ENCODE peak calls at places on chromosomes 4 and X, in five cellular contexts. X is K562, S is IMR-90, L is H1, J is HepG2. R is an unnamed sample.

GRCh38 chr4:164224871-164225270 is 529.1 kb upstream of the SMIM31 start:
- DNase-seq in S (no peak), L (no peak), J (no peak), X (no peak), R (no peak)

GRCh38 chr4:139641218-139641617 is 24.4 kb upstream of the MGST2 start:
- DNase-seq in S (peak; percentile 71), X (no peak), L (no peak), J (peak; percentile 69), R (peak; percentile 47)

GRCh38 chr4:185357220-185357619 is 38.5 kb downstream of the LRP2BP start:
- DNase-seq in J (no peak), S (no peak), L (no peak), X (no peak), R (no peak)

GRCh38 chr4:52560844-52561280 is 98.2 kb downstream of the USP46 start:
- DNase-seq in J (no peak), S (peak; percentile 83), X (no peak), L (no peak), R (no peak)

GRCh38 chr4:148790691-148791090 is 348.5 kb upstream of the NR3C2 start:
- DNase-seq in J (no peak), L (no peak), X (no peak), S (peak; percentile 94), R (no peak)

GRCh38 chr4:186013404-186014186 is 55.4 kb upstream of the TLR3 start:
- DNase-seq in L (no peak), S (no peak), X (no peak), J (no peak), R (no peak)

GRCh38 chrX:45771114-45771513 is 570.4 kb upstream of the DIPK2B start:
- DNase-seq in L (no peak), S (peak; percentile 96), X (peak; percentile 6), J (peak; percentile 51), R (peak; percentile 59)

GRCh38 chr4:174553828-174554227 is 31.5 kb upstream of the HPGD start:
- DNase-seq in J (no peak), S (no peak), X (no peak), L (no peak), R (no peak)

GRCh38 chr4:134027931-134028330 is 173.7 kb downstream of the PABPC4L start:
- DNase-seq in L (no peak), S (peak; percentile 69), X (no peak), J (no peak), R (peak; percentile 34)

GRCh38 chr4:180296036-180296599 is 1947.1 kb upstream of the TENM3 start:
- DNase-seq in X (no peak), L (no peak), S (no peak), J (no peak), R (no peak)

GRCh38 chr4:88005086-88005485 is 2.3 kb upstream of the PKD2 start:
- DNase-seq in J (no peak), L (no peak), S (peak; percentile 31), X (no peak), R (no peak)

GRCh38 chr4:99315839-99316238 is 5.4 kb downstream of the ADH1B start:
- DNase-seq in L (no peak), X (no peak), S (no peak), J (no peak), R (no peak)

GRCh38 chr4:99763635-99764101 is 53.0 kb upstream of the DAPP1 start:
- DNase-seq in L (no peak), S (peak; percentile 89), X (no peak), J (no peak), R (peak; percentile 8)

GRCh38 chr4:8665406-8666360 is 73.1 kb downstream of the CPZ start:
- DNase-seq in L (no peak), J (no peak), X (no peak), S (peak; percentile 5), R (no peak)

GRCh38 chr4:6513678-6514077 is 41.3 kb upstream of the PPP2R2C start:
- DNase-seq in L (no peak), J (no peak), S (no peak), X (no peak), R (no peak)

GRCh38 chr4:23290656-23291055 is 597.9 kb downstream of the GBA3 start:
- DNase-seq in L (no peak), S (no peak), J (no peak), X (no peak), R (no peak)

GRCh38 chrX:119466970-119467369 is 1.3 kb upstream of the SLC25A5 start:
- DNase-seq in J (no peak), S (no peak), L (no peak), X (no peak), R (no peak)

GRCh38 chr4:73619351-73619750 is 885 bp downstream of the RASSF6 start:
- DNase-seq in L (no peak), X (no peak), S (no peak), J (no peak), R (no peak)

GRCh38 chr4:152476796-152477195 is 59.1 kb downstream of the FBXW7 start:
- DNase-seq in L (no peak), X (no peak), S (no peak), J (no peak), R (no peak)

GRCh38 chr4:41787931-41788330 is 39.4 kb upstream of the PHOX2B start:
- DNase-seq in L (no peak), J (no peak), S (no peak), X (no peak), R (no peak)

GRCh38 chrX:54358424-54359211 is 772 bp upstream of the WNK3 start:
- DNase-seq in L (peak; percentile 75), J (no peak), X (no peak), S (peak; percentile 41), R (no peak)

GRCh38 chrX:93538575-93538974 is 134.8 kb downstream of the NAP1L3 start:
- DNase-seq in J (no peak), X (peak; percentile 1), S (no peak), L (no peak), R (peak; percentile 0)

GRCh38 chr4:101205878-101206277 is 141.4 kb downstream of the PPP3CA start:
- DNase-seq in L (no peak), J (no peak), X (no peak), S (peak; percentile 63), R (no peak)

GRCh38 chrX:113548308-113549015 is 707.8 kb upstream of the AMOT start:
- DNase-seq in L (no peak), S (no peak), X (no peak), J (no peak), R (no peak)

GRCh38 chrX:24117288-24117687 is 32.2 kb upstream of the ZFX start:
- DNase-seq in L (no peak), X (no peak), S (peak; percentile 88), J (no peak), R (peak; percentile 42)

GRCh38 chr4:154399259-154399974 is 92.2 kb downstream of the DCHS2 start:
- DNase-seq in X (peak; percentile 31), J (peak; percentile 10), L (no peak), S (peak; percentile 8), R (peak; percentile 51)

GRCh38 chrX:72247206-72247944 is 8.5 kb upstream of the ERCC6L start:
- DNase-seq in J (peak; percentile 47), S (peak; percentile 27), L (no peak), X (no peak), R (no peak)

GRCh38 chrX:154348114-154348531 is 26.3 kb downstream of the FLNA start:
- DNase-seq in X (no peak), J (no peak), S (no peak), L (no peak), R (peak; percentile 44)

GRCh38 chrX:154350429-154351182 is 23.8 kb downstream of the FLNA start:
- DNase-seq in J (no peak), L (no peak), S (no peak), X (no peak), R (peak; percentile 39)

GRCh38 chrX:154348646-154349358 is 25.6 kb downstream of the FLNA start:
- DNase-seq in L (no peak), J (no peak), S (no peak), X (no peak), R (no peak)

GRCh38 chrX:154349979-154350378 is 24.5 kb downstream of the FLNA start:
- DNase-seq in X (no peak), L (no peak), J (no peak), S (no peak), R (peak; percentile 21)

DNA sequence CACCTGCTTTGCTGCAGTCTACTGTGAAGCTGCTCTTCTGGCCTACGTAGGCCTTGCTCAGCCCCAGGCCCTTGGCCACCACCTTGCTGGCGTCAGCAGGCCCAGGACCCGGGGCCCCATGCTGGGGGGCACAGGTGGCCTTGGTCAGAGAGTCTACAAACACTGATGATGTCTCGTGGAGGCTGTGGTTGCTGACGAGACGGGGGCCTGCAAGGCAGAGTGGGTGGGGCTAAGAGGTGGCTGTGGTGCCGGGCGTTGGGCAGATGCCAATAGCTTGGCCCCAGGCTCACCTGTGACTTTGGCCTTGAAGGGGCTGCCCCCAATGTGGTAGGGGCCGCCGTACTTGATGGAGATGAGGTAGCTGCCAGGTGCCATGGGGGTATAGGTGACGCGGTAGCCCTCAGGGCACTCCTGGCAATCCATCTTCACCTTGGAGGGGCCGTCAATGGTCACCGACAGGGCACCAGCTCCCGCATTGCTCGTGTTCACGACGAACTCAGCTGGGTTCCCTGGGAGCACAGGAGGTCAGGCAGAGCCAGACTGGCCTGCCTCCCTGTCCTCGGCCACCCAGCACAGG is 25.0 kb downstream of the FLNA start:
- DNase-seq in X (no peak), L (no peak), J (no peak), S (no peak), R (peak; percentile 26)
- TF ChIP-seq MAFK in X (no peak), L (no peak), J (no peak), S (no peak), R (no peak)

DNA sequence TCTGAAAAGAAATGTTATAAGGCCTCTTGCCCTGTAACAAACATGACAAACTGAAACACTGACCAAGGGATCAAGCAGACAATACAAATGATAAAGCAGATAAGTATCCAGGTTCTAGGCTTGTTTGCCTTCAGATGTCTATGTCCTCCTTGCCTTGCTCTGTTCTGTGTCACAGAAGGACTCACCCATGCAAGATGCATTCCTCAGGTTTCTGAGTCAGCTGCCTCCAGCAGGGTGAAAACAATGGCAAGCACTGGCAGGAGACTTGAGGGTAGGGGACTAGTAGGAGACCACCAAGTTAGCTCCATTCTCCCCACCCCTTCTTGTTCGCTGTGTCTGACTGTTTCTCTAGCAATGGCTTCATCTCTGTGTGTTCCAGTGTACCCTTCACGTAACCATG is 76.6 kb upstream of the CXXC4 start:
- DNase-seq in L (peak; percentile 23), X (no peak), J (no peak), S (no peak), R (peak; percentile 35)
- TF ChIP-seq MAFK in L (no peak), X (no peak), J (no peak), S (no peak), R (no peak)

DNA sequence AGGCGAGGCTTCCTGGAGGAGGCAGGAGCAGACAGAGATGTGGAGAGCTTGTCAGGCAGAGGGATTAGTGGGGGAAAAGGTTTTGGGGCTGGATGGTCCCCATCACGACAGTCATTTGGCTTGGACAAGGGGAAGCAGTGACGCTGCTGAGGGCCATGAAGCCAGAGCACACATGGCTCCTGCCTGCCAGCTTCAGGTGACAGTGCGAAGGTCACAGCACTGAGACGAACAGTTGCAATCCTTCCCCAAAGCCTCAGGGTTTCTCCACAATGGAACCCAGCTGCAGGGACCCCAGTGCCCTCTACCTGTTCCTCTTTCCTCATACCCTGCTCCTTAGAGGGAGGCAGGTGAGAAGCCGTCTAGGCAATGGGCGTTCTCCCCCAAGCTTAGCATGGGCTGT is 110.3 kb downstream of the DRD5 start:
- DNase-seq in X (no peak), L (no peak), J (no peak), S (no peak), R (no peak)
- TF ChIP-seq MAFK in X (no peak), L (no peak), J (no peak), S (no peak), R (no peak)

DNA sequence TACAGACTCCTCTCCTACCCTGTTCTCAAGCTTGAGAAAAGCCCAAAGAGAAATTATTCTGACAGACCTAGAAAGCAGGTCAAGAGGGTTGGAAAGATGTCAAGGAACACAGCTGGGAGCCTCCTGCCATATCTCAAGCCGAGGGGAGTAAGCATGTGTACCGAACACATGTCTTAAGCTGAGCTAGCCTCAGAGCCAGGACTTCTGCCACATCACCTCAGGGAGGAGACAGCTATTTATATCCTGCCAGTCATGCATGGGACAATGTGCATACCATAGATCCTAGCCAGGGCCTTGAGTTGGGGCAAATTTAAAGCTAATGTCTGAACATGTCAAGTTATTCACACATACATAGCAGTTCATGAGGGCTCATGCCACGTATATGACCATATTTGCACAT is 11.8 kb downstream of the TMEM31 start:
- DNase-seq in L (no peak), X (no peak), J (no peak), S (peak; percentile 46), R (no peak)
- TF ChIP-seq MAFK in L (no peak), X (no peak), J (no peak), S (no peak), R (no peak)